ENCODE peak calls at places on chromosomes 16 and 17, in five cellular contexts. R is H1, I is mesothelial cell of epicardium, M is mucosa of descending colon, H is heart right ventricle. W is an unnamed sample.

GRCh38 chr17:50461550-50462132 is 7.0 kb downstream of the CHAD start:
- DNase-seq in R (no peak), I (no peak), M (peak; percentile 41), H (no peak), W (no peak)

GRCh38 chr16:281660-282249 is 1.2 kb upstream of the PDIA2 start:
- DNase-seq in R (no peak), I (no peak), M (no peak), H (no peak), W (no peak)

GRCh38 chr17:79808763-79809529 is 12.1 kb upstream of the CBX8 start:
- DNase-seq in R (peak; percentile 67), I (no peak), M (no peak), H (no peak), W (no peak)

GRCh38 chr16:85864965-85865364 is 34.0 kb upstream of the IRF8 start:
- DNase-seq in R (no peak), I (no peak), M (no peak), H (no peak), W (no peak)

GRCh38 chr17:65183736-65184135 is 46.6 kb downstream of the RGS9 start:
- DNase-seq in R (peak; percentile 72), I (no peak), M (no peak), H (no peak), W (peak; percentile 55)

GRCh38 chr17:40846515-40847155 is 20.4 kb downstream of the KRT12 start:
- DNase-seq in R (no peak), I (no peak), M (no peak), H (no peak), W (no peak)

GRCh38 chr17:66200685-66201092 is 8.8 kb upstream of the CEP112 start:
- DNase-seq in R (peak; percentile 52), I (no peak), M (no peak), H (no peak), W (peak; percentile 82)

GRCh38 chr16:88303890-88304819 is 78.6 kb upstream of the ZNF469 start:
- DNase-seq in R (no peak), I (peak; percentile 55), M (peak; percentile 53), H (no peak), W (peak; percentile 93)

GRCh38 chr17:14664511-14664910 is 363.6 kb downstream of the HS3ST3B1 start:
- DNase-seq in R (no peak), I (no peak), M (no peak), H (no peak), W (no peak)

GRCh38 chr17:12231027-12231682 is 210.5 kb downstream of the MAP2K4 start:
- DNase-seq in R (no peak), I (no peak), M (no peak), H (no peak), W (peak; percentile 41)

GRCh38 chr16:74756203-74756602 is 18.4 kb downstream of the FA2H start:
- DNase-seq in R (no peak), I (no peak), M (no peak), H (no peak), W (no peak)

GRCh38 chr17:62791235-62792121 is 16.6 kb downstream of the MARCHF10 start:
- DNase-seq in R (no peak), I (peak; percentile 11), M (no peak), H (no peak), W (peak; percentile 91)

GRCh38 chr17:38465420-38466345 is 37.4 kb downstream of the ARHGAP23 start:
- DNase-seq in R (no peak), I (no peak), M (no peak), H (peak; percentile 74), W (peak; percentile 81)

GRCh38 chr17:4973431-4973830 is 5.8 kb upstream of the SPAG7 start:
- DNase-seq in R (no peak), I (no peak), M (no peak), H (no peak), W (no peak)

GRCh38 chr16:86517652-86518258 is 7.4 kb downstream of the FOXF1 start:
- DNase-seq in R (peak; percentile 82), I (peak; percentile 80), M (peak; percentile 70), H (peak; percentile 65), W (peak; percentile 61)

GRCh38 chr16:50457979-50458461 is 89.2 kb upstream of the BRD7 start:
- DNase-seq in R (no peak), I (no peak), M (no peak), H (no peak), W (no peak)

GRCh38 chr17:12642034-12642433 is 23.7 kb upstream of the MYOCD start:
- DNase-seq in R (no peak), I (no peak), M (no peak), H (no peak), W (no peak)

GRCh38 chr17:56744721-56745120 is 89.0 kb downstream of the C17orf67 start:
- DNase-seq in R (no peak), I (no peak), M (no peak), H (no peak), W (no peak)

GRCh38 chr16:30131869-30132475 is 9.0 kb upstream of the MAPK3 start:
- DNase-seq in R (no peak), I (no peak), M (no peak), H (no peak), W (no peak)

GRCh38 chr16:66494916-66495315 is 55.0 kb downstream of the TK2 start:
- DNase-seq in R (no peak), I (no peak), M (no peak), H (no peak), W (no peak)

GRCh38 chr17:12386240-12386639 is 279.4 kb upstream of the MYOCD start:
- DNase-seq in R (no peak), I (no peak), M (no peak), H (no peak), W (peak; percentile 8)

GRCh38 chr16:30499284-30499683 is 26.7 kb downstream of the ITGAL start:
- DNase-seq in R (no peak), I (no peak), M (no peak), H (no peak), W (no peak)

GRCh38 chr16:51148674-51149228 is 2.3 kb downstream of the SALL1 start:
- DNase-seq in R (no peak), I (no peak), M (no peak), H (no peak), W (no peak)

DNA sequence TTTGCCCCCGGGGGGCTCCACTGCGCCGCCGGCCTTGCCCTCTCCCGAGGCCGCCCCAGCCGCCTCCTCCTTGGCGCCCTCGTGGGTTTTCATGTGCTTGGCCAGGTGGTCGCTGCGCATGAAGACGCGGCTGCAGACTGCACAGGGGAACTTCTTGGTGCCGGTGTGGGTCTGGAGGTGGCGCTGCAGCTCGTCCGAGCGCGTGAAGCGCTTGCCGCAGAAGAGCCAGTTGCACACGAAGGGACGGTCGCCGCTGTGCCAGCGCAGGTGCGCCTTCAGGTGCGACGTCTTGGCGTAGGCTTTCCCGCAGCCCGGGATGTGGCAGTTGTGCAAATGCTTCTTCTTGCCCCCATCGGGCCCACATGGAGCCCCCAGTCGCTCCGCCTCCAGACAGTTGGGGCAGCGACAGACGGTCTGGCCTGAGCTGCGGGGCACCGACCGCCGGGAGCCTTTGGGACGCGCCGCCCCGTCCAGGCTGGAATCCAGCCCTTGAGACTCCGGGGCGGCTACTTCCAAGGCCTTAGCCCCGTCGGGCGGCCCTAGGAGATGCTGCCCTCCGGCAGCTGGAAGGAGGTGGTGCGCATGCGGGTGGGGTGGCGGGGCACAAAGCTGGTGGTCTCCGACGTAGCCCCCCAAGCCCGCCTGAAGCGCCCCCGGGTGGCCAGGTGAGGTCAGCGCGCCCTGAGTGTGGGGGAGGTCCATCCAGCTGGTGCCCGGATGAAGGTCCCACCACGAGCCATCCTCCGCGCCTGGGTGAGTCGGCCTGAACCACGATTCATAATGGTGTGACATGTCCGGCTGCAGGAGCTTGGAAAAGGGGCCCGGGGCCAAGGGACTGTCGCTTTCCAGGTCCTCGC is 3.4 kb downstream of the SP6 start:
- DNase-seq in R (peak; percentile 91), I (no peak), M (no peak), H (no peak), W (no peak)
- TF ChIP-seq CTCF in R (peak; percentile 73), I (peak; percentile 30), M (peak; percentile 15), H (no peak), W (peak; percentile 35)

GRCh38 chr17:19433727-19434340 is 22.8 kb downstream of the RNF112 start:
- DNase-seq in R (no peak), I (no peak), M (no peak), H (no peak), W (no peak)
- TF ChIP-seq CTCF in R (peak; percentile 56), I (no peak), M (no peak), H (no peak), W (no peak)

GRCh38 chr17:78362232-78362631 is 2.4 kb upstream of the SOCS3 start:
- DNase-seq in R (no peak), I (no peak), M (no peak), H (no peak), W (no peak)

GRCh38 chr17:78360371-78361226 is 722 bp upstream of the SOCS3 start:
- DNase-seq in R (peak; percentile 100), I (peak; percentile 97), M (peak; percentile 96), H (peak; percentile 97), W (peak; percentile 76)

GRCh38 chr17:78364436-78365281 is 4.8 kb upstream of the SOCS3 start:
- DNase-seq in R (no peak), I (no peak), M (no peak), H (no peak), W (no peak)

GRCh38 chr17:78361227-78361683 is 1.4 kb upstream of the SOCS3 start:
- DNase-seq in R (no peak), I (no peak), M (no peak), H (no peak), W (no peak)

DNA sequence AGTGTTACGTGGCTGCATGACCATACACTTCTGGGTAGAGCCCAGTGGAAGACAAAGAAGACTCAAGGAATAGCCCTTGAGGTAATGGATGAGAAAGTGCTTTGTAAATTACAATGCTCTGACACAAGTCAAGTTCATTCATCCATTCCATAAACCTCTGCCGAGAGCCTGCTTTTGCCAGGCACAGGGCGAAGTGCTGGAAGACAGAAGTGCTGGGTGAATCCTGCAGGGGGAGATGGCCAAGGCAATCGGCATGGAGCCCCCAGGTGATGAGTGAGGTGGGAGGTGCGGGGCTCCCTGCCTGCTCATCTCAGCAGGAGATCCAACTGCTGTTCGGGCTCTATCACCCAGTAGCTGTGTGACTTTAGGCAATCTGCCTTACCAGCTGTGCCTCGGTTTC is 2.8 kb upstream of the SOCS3 start:
- DNase-seq in R (no peak), I (no peak), M (no peak), H (no peak), W (no peak)
- TF ChIP-seq CTCF in R (peak; percentile 14), I (peak; percentile 32), M (no peak), H (no peak), W (peak; percentile 60)

DNA sequence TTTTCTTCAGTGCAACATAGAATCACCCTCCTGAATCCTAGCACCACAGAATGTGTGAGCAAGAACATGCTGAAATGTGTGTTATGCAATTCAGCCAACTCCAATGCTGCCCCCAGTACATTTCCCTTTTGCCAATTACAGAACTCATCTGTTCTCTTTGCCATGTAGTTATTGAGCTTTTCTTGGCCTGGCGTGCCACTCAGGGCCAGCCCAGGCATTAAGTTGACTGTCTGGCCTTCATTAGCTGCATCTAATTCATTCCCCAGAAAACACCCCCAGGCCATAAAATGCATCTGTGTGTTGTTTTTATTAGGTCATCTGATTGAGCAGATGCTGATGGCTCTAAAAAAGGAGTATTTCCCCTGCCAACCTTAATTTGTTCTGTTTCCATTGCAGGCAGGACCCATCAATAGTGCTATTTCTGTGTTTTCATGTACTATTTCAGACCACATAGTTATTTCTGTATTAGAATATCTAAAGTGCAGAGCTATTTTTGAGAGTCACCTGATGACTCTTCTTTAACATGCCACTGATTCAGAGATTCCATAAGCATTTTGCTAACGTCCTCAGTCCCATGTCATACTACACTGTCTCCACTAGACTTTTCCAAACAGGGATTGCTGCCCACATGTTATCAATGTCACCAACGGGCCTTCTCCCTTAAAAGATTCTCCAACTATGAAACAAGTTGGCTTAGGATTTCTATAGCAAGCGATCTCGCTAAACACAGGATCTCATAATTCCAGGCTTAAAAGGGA is 969.7 kb downstream of the CDH11 start:
- DNase-seq in R (no peak), I (no peak), M (no peak), H (no peak), W (peak; percentile 40)
- TF ChIP-seq CTCF in R (no peak), I (no peak), M (no peak), H (no peak), W (peak; percentile 39)